ENCODE peak calls at places on chromosomes 2 and 18, in six cellular contexts. U is keratinocyte, Q is NB4, S is endothelial cell of umbilical vein, I is Panc1, M is lower leg skin. J is an unnamed sample.

GRCh38 chr2:54341656-54342055 is 85.6 kb upstream of the TSPYL6 start:
- DNase-seq in U (no peak), Q (no peak), S (peak), I (no peak), M (no peak), J (no peak)

GRCh38 chr2:174510583-174511189 is 23.9 kb upstream of the GPR155 start:
- DNase-seq in U (no peak), Q (peak), S (no peak), I (no peak), M (no peak), J (no peak)

GRCh38 chr2:55862269-55862668 is 61.3 kb downstream of the EFEMP1 start:
- DNase-seq in U (no peak), Q (peak), S (peak), I (no peak), M (no peak), J (no peak)

GRCh38 chr2:232652505-232652851 is 19.1 kb downstream of the EFHD1 start:
- DNase-seq in U (no peak), Q (no peak), S (no peak), I (no peak), M (no peak), J (no peak)

GRCh38 chr2:31386172-31386571 is 28.4 kb downstream of the XDH start:
- DNase-seq in U (no peak), Q (no peak), S (no peak), I (no peak), M (peak), J (no peak)

GRCh38 chr2:41963661-41964525 is 83.9 kb upstream of the PKDCC start:
- DNase-seq in U (no peak), Q (no peak), S (peak), I (no peak), M (no peak), J (peak)

GRCh38 chr2:11129598-11130449 is 25.4 kb upstream of the SLC66A3 start:
- DNase-seq in U (no peak), Q (peak), S (no peak), I (no peak), M (peak), J (no peak)

GRCh38 chr18:45657357-45658335 is 42.4 kb downstream of the SLC14A2 start:
- DNase-seq in U (no peak), Q (peak), S (no peak), I (no peak), M (no peak), J (no peak)

GRCh38 chr2:208657468-208657867 is 250.9 kb downstream of the PTH2R start:
- DNase-seq in U (no peak), Q (peak), S (no peak), I (no peak), M (no peak), J (no peak)

GRCh38 chr2:137945229-137945628 is 19.0 kb upstream of the HNMT start:
- DNase-seq in U (no peak), Q (no peak), S (no peak), I (no peak), M (no peak), J (no peak)

GRCh38 chr18:58286793-58287625 is 243.0 kb downstream of the NEDD4L start:
- DNase-seq in U (no peak), Q (no peak), S (no peak), I (no peak), M (no peak), J (no peak)

GRCh38 chr18:45920367-45920766 is 46.8 kb downstream of the EPG5 start:
- DNase-seq in U (no peak), Q (peak), S (peak), I (no peak), M (peak), J (peak)

GRCh38 chr2:85785027-85785822 is 31.4 kb downstream of the ATOH8 start:
- DNase-seq in U (no peak), Q (peak), S (no peak), I (no peak), M (peak), J (no peak)

GRCh38 chr2:136005462-136006205 is 20.2 kb upstream of the DARS1 start:
- DNase-seq in U (no peak), Q (no peak), S (no peak), I (no peak), M (no peak), J (no peak)

GRCh38 chr2:225104971-225105370 is 62.7 kb upstream of the DOCK10 start:
- DNase-seq in U (no peak), Q (no peak), S (no peak), I (no peak), M (no peak), J (no peak)

GRCh38 chr18:76273036-76273545 is 222.0 kb downstream of the ZNF516 start:
- DNase-seq in U (no peak), Q (no peak), S (no peak), I (no peak), M (peak), J (no peak)

GRCh38 chr2:157760949-157761348 is 115.2 kb downstream of the ACVR1 start:
- DNase-seq in U (no peak), Q (peak), S (no peak), I (no peak), M (no peak), J (no peak)

GRCh38 chr2:6986894-6987487 is 69.8 kb downstream of the RNF144A start:
- DNase-seq in U (no peak), Q (no peak), S (peak), I (no peak), M (no peak), J (no peak)

GRCh38 chr18:10015288-10015701 is 101.5 kb downstream of the VAPA start:
- DNase-seq in U (peak), Q (no peak), S (no peak), I (no peak), M (no peak), J (peak)

GRCh38 chr2:46982356-46983064 is 66.9 kb upstream of the MCFD2 start:
- DNase-seq in U (no peak), Q (no peak), S (no peak), I (no peak), M (no peak), J (no peak)

GRCh38 chr18:45775241-45775676 is 50.2 kb upstream of the SIGLEC15 start:
- DNase-seq in U (no peak), Q (no peak), S (peak), I (no peak), M (peak), J (peak)

GRCh38 chr2:203623104-203623503 is 83.3 kb upstream of the CD28 start:
- DNase-seq in U (no peak), Q (no peak), S (no peak), I (peak), M (no peak), J (no peak)

GRCh38 chr2:29011650-29012060 is 30.6 kb downstream of the TOGARAM2 start:
- DNase-seq in U (no peak), Q (peak), S (no peak), I (no peak), M (peak), J (peak)

GRCh38 chr2:120528051-120528692 is 182.2 kb downstream of the INHBB start:
- DNase-seq in U (no peak), Q (no peak), S (no peak), I (no peak), M (no peak), J (no peak)

GRCh38 chr18:32549248-32549842 is 78.7 kb upstream of the GAREM1 start:
- DNase-seq in U (no peak), Q (peak), S (peak), I (no peak), M (no peak), J (no peak)

DNA sequence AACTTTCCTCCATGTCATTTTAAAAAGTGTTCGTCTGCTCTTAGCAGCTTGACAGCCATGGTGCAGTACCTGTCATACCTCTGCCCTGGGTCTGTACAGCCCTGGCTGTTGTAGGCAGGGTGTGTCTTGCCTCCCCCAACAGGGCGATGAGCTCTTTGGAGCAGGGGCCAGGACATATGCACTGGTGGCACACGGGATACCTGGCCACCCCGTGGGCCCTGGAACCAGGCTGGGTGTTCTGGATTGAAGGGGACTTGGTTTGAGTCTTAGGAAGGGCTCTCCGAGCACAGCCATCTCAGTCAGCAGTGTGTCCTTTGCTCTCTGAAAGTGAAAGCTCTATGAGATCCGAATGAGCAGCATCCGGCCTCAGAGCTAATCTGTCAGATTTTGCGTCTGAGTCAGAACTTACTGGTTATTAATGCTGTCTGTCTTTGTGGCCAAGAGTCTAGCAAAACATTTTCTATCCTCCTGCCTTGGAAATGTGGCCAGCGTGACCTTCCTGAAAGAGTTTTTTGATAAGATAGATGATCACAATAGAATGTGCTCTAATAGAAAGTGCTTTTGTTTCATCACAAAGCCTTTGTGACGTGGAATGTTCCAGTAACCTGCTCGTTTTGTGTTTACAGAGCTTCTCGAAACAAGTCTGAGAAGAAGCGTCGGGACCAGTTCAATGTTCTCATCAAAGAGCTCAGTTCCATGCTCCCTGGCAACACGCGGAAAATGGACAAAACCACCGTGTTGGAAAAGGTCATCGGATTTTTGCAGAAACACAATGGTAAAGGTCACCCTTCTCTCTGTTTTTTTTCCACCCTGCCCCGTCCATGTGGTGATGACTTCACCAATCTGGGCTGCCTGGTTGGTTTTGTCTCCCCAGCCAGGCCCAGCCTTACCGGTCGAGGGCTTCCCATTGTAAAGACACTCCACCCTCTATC is 77.3 kb upstream of the RPL31 start:
- DNase-seq in U (no peak), Q (no peak), S (peak), I (no peak), M (no peak), J (peak)
- H3K4me3 ChIP-seq in U (no peak), Q (no peak), S (peak), I (no peak), M (no peak), J (peak)

DNA sequence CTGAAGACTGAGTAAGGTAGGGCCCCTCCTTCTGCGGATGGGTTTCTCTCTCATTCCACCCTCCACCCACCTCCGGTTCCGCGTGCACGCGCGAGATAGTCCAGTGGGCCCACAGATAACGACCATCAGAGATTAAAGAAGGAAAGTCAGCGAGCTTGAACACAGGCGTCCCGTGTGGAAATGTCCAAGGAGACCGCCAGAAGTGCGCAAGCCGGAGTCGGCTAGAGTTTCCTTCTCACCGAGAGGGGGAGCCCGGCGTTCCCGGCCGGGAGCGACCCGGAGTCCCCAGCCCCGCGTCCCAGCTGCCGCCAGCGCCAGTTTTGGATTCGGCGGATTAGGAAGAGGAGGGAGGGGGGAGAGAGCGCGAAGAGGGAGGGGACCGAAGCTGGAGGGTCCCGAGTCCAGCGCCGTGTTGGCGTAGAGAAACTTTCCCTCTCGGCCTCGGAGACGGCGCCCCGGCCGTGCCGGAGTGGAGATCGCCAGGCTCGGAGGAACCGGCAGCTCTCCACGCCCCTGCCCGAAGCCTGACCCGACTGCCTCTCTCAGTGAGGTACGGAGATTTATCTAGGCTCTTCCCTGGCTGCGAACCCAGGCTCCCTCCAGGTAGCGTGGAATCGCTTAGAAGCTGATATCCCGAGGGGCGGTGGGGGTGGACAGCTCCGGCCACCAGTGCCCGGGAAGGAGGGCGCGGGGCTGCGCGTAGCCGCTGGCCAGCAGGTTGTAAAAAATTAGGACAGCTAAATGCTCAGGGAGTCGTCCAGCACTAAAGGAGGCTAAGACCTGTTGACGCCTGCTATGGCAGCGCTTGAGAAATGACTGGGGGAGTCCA is at the start of gene GULP1:
- DNase-seq in U (no peak), Q (no peak), S (peak), I (no peak), M (peak), J (peak)
- H3K4me3 ChIP-seq in U (peak), Q (no peak), S (peak), I (peak), M (peak), J (peak)

DNA sequence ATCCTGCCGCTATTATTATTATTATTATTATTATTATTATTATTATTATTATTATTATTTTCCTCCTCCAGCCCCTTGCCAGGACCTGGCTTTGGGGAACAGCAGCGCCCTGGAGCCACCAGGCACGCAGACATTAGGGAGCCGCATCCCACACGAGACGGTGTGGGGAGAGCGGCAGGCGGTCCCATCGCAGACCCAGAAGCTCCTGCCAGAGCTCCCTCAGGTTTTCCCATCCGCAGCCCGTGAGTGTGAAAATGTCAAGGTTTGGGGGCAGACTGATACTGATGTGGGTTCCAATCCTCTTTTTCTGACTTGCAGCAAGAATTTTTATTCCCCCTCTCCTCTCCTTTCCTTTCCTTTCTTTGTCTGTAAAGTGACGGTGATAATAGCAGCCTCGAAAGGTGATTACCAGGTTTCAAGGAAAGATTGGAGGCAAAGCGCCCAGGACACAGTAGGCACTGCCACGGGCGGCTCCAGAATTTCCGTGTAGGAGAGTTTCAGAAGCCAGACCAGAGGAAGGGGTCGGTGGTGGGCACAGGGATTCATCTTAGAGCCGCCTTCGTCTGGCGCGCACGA is 812 bp downstream of the SCTR start:
- DNase-seq in U (no peak), Q (no peak), S (no peak), I (no peak), M (peak), J (no peak)
- H3K4me3 ChIP-seq in U (no peak), Q (no peak), S (no peak), I (peak), M (no peak), J (peak)

DNA sequence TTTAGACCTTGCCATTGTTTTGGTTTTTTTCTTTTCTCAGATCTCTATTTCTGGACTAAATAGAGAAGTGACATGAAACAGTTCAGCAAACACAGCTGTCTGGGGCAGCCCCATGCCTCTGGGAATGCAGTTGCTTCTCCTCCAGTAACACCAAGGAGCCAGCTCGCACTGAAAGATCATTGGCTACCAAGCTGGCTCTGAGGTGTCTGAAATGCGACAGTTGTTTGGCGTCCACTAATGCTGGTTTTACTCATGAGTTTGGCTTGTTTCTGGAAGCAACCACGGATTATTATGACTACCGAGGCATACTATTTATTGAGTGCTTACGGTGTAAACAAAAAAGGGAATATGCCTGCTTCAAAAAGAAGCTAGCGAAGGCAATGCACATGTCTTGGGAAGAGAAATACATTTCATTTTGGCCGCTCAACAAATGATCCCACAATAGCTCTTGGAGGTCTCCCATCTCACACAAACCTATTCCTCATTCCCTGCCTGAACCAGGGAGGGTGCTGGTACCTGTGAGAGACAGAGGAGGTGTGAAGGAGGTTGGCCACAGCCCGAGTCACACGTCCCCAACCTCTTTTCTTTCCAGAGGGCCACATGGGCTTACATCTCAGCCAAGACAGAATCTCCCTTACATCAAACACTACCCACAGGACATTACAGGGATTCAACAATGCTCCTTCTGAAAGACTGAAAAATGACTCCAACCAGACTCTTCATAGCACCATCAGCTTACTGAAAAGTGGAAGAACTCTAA is 37.5 kb upstream of the NEB start:
- DNase-seq in U (no peak), Q (no peak), S (no peak), I (no peak), M (no peak), J (peak)
- H3K4me3 ChIP-seq in U (no peak), Q (no peak), S (no peak), I (no peak), M (no peak), J (no peak)